ENCODE peak calls at places on chromosomes 4 and X, in six cellular contexts. One of them, this sample, is unnamed.
A peak's percentile ranks its signal among the peaks of the same experiment; 100 is the strongest.

GRCh38 chr4:30717208-30718020 is 2.8 kb upstream of the PCDH7 start:
- DNase-seq in SK-N-SH: peak; percentile 42
- DNase-seq in HCT116: no peak
- DNase-seq in HepG2: no peak
- DNase-seq in GM12878: no peak
- DNase-seq in H1: peak; percentile 84
- DNase-seq in this sample: no peak

GRCh38 chrX:68508799-68509198 is 9.9 kb downstream of the YIPF6 start:
- DNase-seq in SK-N-SH: no peak
- DNase-seq in HCT116: no peak
- DNase-seq in HepG2: no peak
- DNase-seq in GM12878: no peak
- DNase-seq in H1: no peak
- DNase-seq in this sample: peak; percentile 16

GRCh38 chrX:1659664-1660461 is 45.0 kb downstream of the ASMT start:
- DNase-seq in SK-N-SH: no peak
- DNase-seq in HCT116: no peak
- DNase-seq in HepG2: no peak
- DNase-seq in GM12878: no peak
- DNase-seq in H1: no peak
- DNase-seq in this sample: no peak

GRCh38 chr4:18419780-18420179 is 398.2 kb upstream of the LCORL start:
- DNase-seq in SK-N-SH: no peak
- DNase-seq in HCT116: no peak
- DNase-seq in HepG2: no peak
- DNase-seq in GM12878: no peak
- DNase-seq in H1: no peak
- DNase-seq in this sample: no peak

GRCh38 chr4:37463033-37463432 is 218.5 kb downstream of the NWD2 start:
- DNase-seq in SK-N-SH: no peak
- DNase-seq in HCT116: no peak
- DNase-seq in HepG2: no peak
- DNase-seq in GM12878: no peak
- DNase-seq in H1: no peak
- DNase-seq in this sample: no peak

GRCh38 chr4:184287697-184288255 is 70.1 kb upstream of the ENPP6 start:
- DNase-seq in SK-N-SH: no peak
- DNase-seq in HCT116: no peak
- DNase-seq in HepG2: peak; percentile 64
- DNase-seq in GM12878: no peak
- DNase-seq in H1: no peak
- DNase-seq in this sample: no peak

GRCh38 chrX:6941041-6941440 is 206.5 kb upstream of the STS start:
- DNase-seq in SK-N-SH: no peak
- DNase-seq in HCT116: no peak
- DNase-seq in HepG2: no peak
- DNase-seq in GM12878: no peak
- DNase-seq in H1: no peak
- DNase-seq in this sample: no peak

GRCh38 chr4:151992301-151992700 is 231.5 kb upstream of the GATB start:
- DNase-seq in SK-N-SH: no peak
- DNase-seq in HCT116: no peak
- DNase-seq in HepG2: no peak
- DNase-seq in GM12878: no peak
- DNase-seq in H1: no peak
- DNase-seq in this sample: no peak

GRCh38 chrX:154436597-154437397 is at the start of gene GDI1:
- DNase-seq in SK-N-SH: peak; percentile 91
- DNase-seq in HCT116: no peak
- DNase-seq in HepG2: no peak
- DNase-seq in GM12878: no peak
- DNase-seq in H1: peak; percentile 57
- DNase-seq in this sample: peak; percentile 66

GRCh38 chr4:66404149-66404548 is 733.9 kb upstream of the EPHA5 start:
- DNase-seq in SK-N-SH: no peak
- DNase-seq in HCT116: no peak
- DNase-seq in HepG2: no peak
- DNase-seq in GM12878: no peak
- DNase-seq in H1: no peak
- DNase-seq in this sample: no peak

GRCh38 chrX:19177710-19178109 is 55.4 kb upstream of the ADGRG2 start:
- DNase-seq in SK-N-SH: no peak
- DNase-seq in HCT116: no peak
- DNase-seq in HepG2: no peak
- DNase-seq in GM12878: no peak
- DNase-seq in H1: no peak
- DNase-seq in this sample: no peak

GRCh38 chr4:133148690-133149363 is at the start of gene PCDH10:
- DNase-seq in SK-N-SH: peak; percentile 95
- DNase-seq in HCT116: no peak
- DNase-seq in HepG2: peak; percentile 1
- DNase-seq in GM12878: no peak
- DNase-seq in H1: peak; percentile 99
- DNase-seq in this sample: peak; percentile 49

DNA sequence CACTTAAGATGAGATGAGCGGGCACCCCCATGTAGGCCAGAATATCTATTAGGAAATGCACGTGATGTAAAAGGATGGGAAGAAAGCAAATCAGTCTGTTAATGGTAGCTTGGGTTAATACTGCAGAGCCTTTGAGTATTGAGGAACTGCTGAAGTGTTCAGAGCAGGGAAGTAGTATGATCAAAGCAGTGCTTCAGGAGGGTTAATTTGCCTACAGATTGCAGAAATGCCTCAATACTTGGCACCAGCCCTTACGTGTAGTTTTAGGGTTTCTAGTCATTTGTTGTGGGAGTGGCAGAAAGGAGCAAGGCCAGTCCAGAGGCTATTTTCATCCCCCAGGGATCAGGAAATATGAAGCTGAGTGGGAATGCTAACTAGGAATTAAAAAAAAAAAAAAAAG is 19.7 kb downstream of the ZFX start:
- DNase-seq in SK-N-SH: no peak
- DNase-seq in HCT116: no peak
- DNase-seq in HepG2: no peak
- DNase-seq in GM12878: peak; percentile 49
- DNase-seq in H1: no peak
- DNase-seq in this sample: no peak
- H4K20me1 ChIP-seq in SK-N-SH: peaks cover 96% of the 10 kb centered on the region
- H4K20me1 ChIP-seq in HCT116: no peaks in the 10 kb centered on the region
- H4K20me1 ChIP-seq in HepG2: no peaks in the 10 kb centered on the region
- H4K20me1 ChIP-seq in GM12878: no peaks in the 10 kb centered on the region
- H4K20me1 ChIP-seq in H1: no peaks in the 10 kb centered on the region
- H4K20me1 ChIP-seq in this sample: no peaks in the 10 kb centered on the region

GRCh38 chr4:136241221-136241986 is 1290.9 kb downstream of the PCDH18 start:
- DNase-seq in SK-N-SH: no peak
- DNase-seq in HCT116: no peak
- DNase-seq in HepG2: no peak
- DNase-seq in GM12878: no peak
- DNase-seq in H1: no peak
- DNase-seq in this sample: no peak
- TF ChIP-seq JUND in SK-N-SH: no peak
- TF ChIP-seq JUND in HCT116: no peak
- TF ChIP-seq JUND in HepG2: no peak
- TF ChIP-seq JUND in GM12878: no peak
- TF ChIP-seq JUND in H1: no peak
- TF ChIP-seq JUND in this sample: no peak

DNA sequence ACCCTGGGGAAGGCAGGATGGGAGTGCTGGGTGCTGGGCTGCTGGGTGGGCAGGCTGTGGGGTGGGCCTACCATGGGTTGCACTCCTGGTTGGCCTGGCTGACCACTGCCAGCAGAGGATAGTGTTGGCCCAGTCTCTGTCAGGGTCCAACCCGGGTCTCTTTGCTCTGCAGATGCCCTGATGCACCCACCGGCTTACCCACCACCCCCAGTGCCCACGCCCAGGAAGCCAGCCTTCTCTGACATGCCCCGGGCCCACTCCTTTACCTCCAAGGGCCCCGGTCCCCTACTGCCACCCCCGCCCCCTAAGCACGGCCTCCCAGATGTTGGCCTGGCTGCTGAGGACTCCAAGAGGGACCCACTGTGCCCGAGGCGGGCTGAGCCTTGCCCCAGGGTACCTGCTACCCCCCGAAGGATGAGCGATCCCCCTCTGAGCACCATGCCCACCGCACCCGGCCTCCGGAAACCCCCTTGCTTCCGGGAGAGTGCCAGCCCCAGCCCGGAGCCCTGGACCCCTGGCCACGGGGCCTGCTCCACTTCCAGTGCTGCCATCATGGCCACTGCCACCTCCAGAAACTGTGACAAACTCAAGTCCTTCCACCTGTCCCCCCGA is 14.2 kb upstream of the ADD1 start:
- DNase-seq in SK-N-SH: peak; percentile 29
- DNase-seq in HCT116: no peak
- DNase-seq in HepG2: no peak
- DNase-seq in GM12878: no peak
- DNase-seq in H1: no peak
- DNase-seq in this sample: no peak
- H4K20me1 ChIP-seq in SK-N-SH: no peaks in the 10 kb centered on the region
- H4K20me1 ChIP-seq in HCT116: no peaks in the 10 kb centered on the region
- H4K20me1 ChIP-seq in HepG2: no peaks in the 10 kb centered on the region
- H4K20me1 ChIP-seq in GM12878: no peaks in the 10 kb centered on the region
- H4K20me1 ChIP-seq in H1: no peaks in the 10 kb centered on the region
- H4K20me1 ChIP-seq in this sample: no peaks in the 10 kb centered on the region

DNA sequence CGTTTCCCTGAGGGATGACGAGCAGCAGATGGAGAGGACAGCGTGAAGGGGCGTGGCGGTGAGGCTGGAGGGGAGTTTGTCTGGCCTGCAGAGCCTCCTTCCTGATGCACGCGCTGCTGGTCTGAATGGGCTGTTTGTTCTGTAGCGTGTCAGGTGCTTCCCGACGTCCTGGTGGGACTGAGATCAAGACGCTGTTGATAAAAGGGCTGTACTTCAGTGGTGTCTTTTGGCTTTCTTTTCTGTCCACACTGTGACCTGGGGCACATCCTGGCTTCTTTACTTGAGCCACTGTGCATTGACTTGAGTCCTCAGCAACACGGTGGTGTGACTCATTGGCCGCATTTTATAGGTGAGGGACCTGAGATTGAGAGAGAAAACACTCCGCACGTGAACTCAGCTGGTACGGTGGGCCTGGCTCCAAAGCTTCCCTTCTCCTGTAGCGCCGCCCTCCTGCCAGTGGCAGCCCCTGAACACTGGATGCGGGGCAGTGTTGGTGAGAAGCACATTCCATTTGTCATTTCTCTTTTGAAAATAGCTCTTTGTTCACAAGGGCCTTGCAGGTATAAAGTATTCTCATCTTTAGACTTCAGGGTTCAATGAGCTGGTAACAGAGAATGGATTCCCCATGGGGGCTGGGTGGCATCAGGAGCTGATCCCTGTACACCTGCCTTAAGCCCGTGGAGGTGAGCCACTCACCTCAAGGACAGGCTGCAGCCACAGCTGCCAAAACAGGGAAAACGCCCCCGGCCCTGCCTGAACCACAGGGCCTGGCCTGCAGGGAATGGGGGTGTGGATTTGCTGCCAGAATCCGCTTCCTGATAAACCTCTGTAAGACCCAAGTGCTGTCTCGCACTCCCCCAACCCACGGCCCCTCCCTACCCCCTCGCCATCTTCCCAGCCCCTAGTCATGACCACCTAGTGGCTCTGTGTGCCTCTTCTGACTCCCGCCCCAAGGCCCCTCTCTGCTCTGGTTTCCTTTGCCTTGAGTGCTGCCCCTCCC is 29.2 kb downstream of the NSG1 start:
- DNase-seq in SK-N-SH: no peak
- DNase-seq in HCT116: no peak
- DNase-seq in HepG2: no peak
- DNase-seq in GM12878: no peak
- DNase-seq in H1: no peak
- DNase-seq in this sample: no peak
- TF ChIP-seq JUND in SK-N-SH: no peak
- TF ChIP-seq JUND in HCT116: no peak
- TF ChIP-seq JUND in HepG2: no peak
- TF ChIP-seq JUND in GM12878: no peak
- TF ChIP-seq JUND in H1: no peak
- TF ChIP-seq JUND in this sample: no peak